ENCODE peak calls at places on chromosomes 12 and 14, in four cellular contexts. S is activated naive CD4-positive, alpha-beta T cell treated with anti-CD3 and anti-CD28 coated beads, Interleukin-2, amount 10 ng/mL, durations not matched to agents 7 days and 5 days; W is stimulated activated CD4-positive, alpha-beta T cell treated with anti-CD3 and anti-CD28 coated beads, Interleukin-4, amount 100 ng/mL, for 4 hours; V is GOT3. Y is an unnamed sample.
A peak's percentile ranks its signal among the peaks of the same experiment; 100 is the strongest.

GRCh38 chr12:57093412-57094193 is 4.7 kb downstream of the NAB2 start:
- DNase-seq in W (peak; percentile 78), S (peak; percentile 67), V (no peak), Y (peak; percentile 49)

GRCh38 chr14:103031956-103032355 is 25.4 kb downstream of the CDC42BPB start:
- DNase-seq in W (no peak), V (no peak), S (no peak), Y (no peak)

GRCh38 chr12:40149673-40150260 is 43.9 kb upstream of the SLC2A13 start:
- DNase-seq in V (no peak), S (no peak), W (no peak), Y (no peak)

GRCh38 chr12:41211466-41211865 is 23.3 kb downstream of the PDZRN4 start:
- DNase-seq in V (no peak), S (no peak), W (no peak), Y (no peak)

GRCh38 chr12:31567029-31567428 is 23.9 kb downstream of the DENND5B start:
- DNase-seq in W (no peak), V (no peak), S (no peak), Y (no peak)

GRCh38 chr12:6372403-6373003 is 2.9 kb downstream of the SCNN1A start:
- DNase-seq in S (no peak), V (peak; percentile 34), W (no peak), Y (no peak)

GRCh38 chr12:68539615-68539952 is 71.1 kb upstream of the RAP1B start:
- DNase-seq in V (no peak), W (no peak), S (no peak), Y (no peak)

GRCh38 chr14:64880382-64881121 is 845 bp upstream of the SPTB start:
- DNase-seq in S (peak; percentile 76), W (peak; percentile 64), V (no peak), Y (peak; percentile 68)

GRCh38 chr12:89945123-89945522 is 236.5 kb upstream of the ATP2B1 start:
- DNase-seq in W (no peak), S (no peak), V (no peak), Y (no peak)

GRCh38 chr12:70367268-70368141 is 1.4 kb downstream of the KCNMB4 start:
- DNase-seq in S (no peak), V (no peak), W (no peak), Y (no peak)

GRCh38 chr14:102206901-102207300 is 67.2 kb downstream of the WDR20 start:
- DNase-seq in V (no peak), W (no peak), S (no peak), Y (no peak)

GRCh38 chr14:61569308-61569707 is 126.0 kb upstream of the HIF1A start:
- DNase-seq in V (no peak), W (no peak), S (no peak), Y (no peak)

GRCh38 chr12:102441077-102441596 is 39.2 kb downstream of the IGF1 start:
- DNase-seq in W (no peak), V (no peak), S (no peak), Y (no peak)

GRCh38 chr14:104681689-104682074 is 7.7 kb upstream of the INF2 start:
- DNase-seq in V (no peak), S (no peak), W (no peak), Y (no peak)

GRCh38 chr14:69873877-69874780 is 5.1 kb upstream of the SMOC1 start:
- DNase-seq in V (no peak), W (no peak), S (no peak), Y (no peak)

GRCh38 chr12:122199484-122200355 is 3.8 kb upstream of the B3GNT4 start:
- DNase-seq in S (no peak), V (no peak), W (no peak), Y (no peak)

GRCh38 chr12:82314406-82314892 is 43.7 kb downstream of the CCDC59 start:
- DNase-seq in S (no peak), W (no peak), V (no peak), Y (no peak)

GRCh38 chr14:73231874-73232851 is 5.1 kb upstream of the PAPLN start:
- DNase-seq in V (no peak), W (no peak), S (no peak), Y (no peak)

GRCh38 chr12:14283489-14284144 is 81.9 kb upstream of the ATF7IP start:
- DNase-seq in S (no peak), W (no peak), V (no peak), Y (no peak)

GRCh38 chr12:119020377-119021360 is 39.3 kb downstream of the SRRM4 start:
- DNase-seq in W (no peak), S (peak; percentile 24), V (no peak), Y (peak; percentile 28)

Y was measured in DND-41.